ENCODE peak calls at places on chromosomes 11 and 22, in nine cellular contexts. One of them, this sample, is unnamed.

GRCh38 chr11:117946196-117946841 is 17.1 kb upstream of the TMPRSS13 start:
- DNase-seq in PC-3: no peak
- DNase-seq in MM.1S: no peak
- DNase-seq in GM23248: no peak
- DNase-seq in GM23338: no peak
- DNase-seq in neural progenitor cell: no peak
- DNase-seq in HCT116: no peak
- DNase-seq in hepatocyte: no peak
- DNase-seq in SK-N-SH: no peak
- DNase-seq in this sample: no peak

GRCh38 chr11:16572946-16573345 is 165.5 kb upstream of the C11orf58 start:
- DNase-seq in hepatocyte: no peak
- DNase-seq in MM.1S: no peak
- DNase-seq in HCT116: no peak
- DNase-seq in PC-3: no peak
- DNase-seq in GM23248: no peak
- DNase-seq in SK-N-SH: no peak
- DNase-seq in GM23338: no peak
- DNase-seq in neural progenitor cell: no peak
- DNase-seq in this sample: no peak

GRCh38 chr11:75369846-75370245 is 18.4 kb upstream of the ARRB1 start:
- DNase-seq in PC-3: peak
- DNase-seq in hepatocyte: no peak
- DNase-seq in GM23248: no peak
- DNase-seq in GM23338: no peak
- DNase-seq in SK-N-SH: no peak
- DNase-seq in MM.1S: no peak
- DNase-seq in HCT116: no peak
- DNase-seq in neural progenitor cell: no peak
- DNase-seq in this sample: no peak

GRCh38 chr11:37449146-37449545 is 851.1 kb upstream of the RAG2 start:
- DNase-seq in GM23338: peak
- DNase-seq in HCT116: no peak
- DNase-seq in neural progenitor cell: peak
- DNase-seq in PC-3: peak
- DNase-seq in SK-N-SH: peak
- DNase-seq in GM23248: peak
- DNase-seq in MM.1S: peak
- DNase-seq in hepatocyte: peak
- DNase-seq in this sample: no peak

GRCh38 chr22:30382340-30382739 is 4.9 kb downstream of the RNF215 start:
- DNase-seq in GM23338: no peak
- DNase-seq in GM23248: no peak
- DNase-seq in MM.1S: no peak
- DNase-seq in hepatocyte: no peak
- DNase-seq in PC-3: no peak
- DNase-seq in SK-N-SH: no peak
- DNase-seq in neural progenitor cell: no peak
- DNase-seq in HCT116: no peak
- DNase-seq in this sample: no peak

GRCh38 chr11:47051217-47051616 is 114.7 kb downstream of the CSTPP1 start:
- DNase-seq in neural progenitor cell: no peak
- DNase-seq in GM23248: peak
- DNase-seq in HCT116: no peak
- DNase-seq in GM23338: no peak
- DNase-seq in hepatocyte: no peak
- DNase-seq in SK-N-SH: no peak
- DNase-seq in PC-3: no peak
- DNase-seq in MM.1S: no peak
- DNase-seq in this sample: no peak

GRCh38 chr11:34357646-34358257 is at the start of gene ABTB2:
- DNase-seq in HCT116: peak
- DNase-seq in GM23338: peak
- DNase-seq in MM.1S: peak
- DNase-seq in SK-N-SH: peak
- DNase-seq in hepatocyte: peak
- DNase-seq in neural progenitor cell: peak
- DNase-seq in PC-3: peak
- DNase-seq in GM23248: peak
- DNase-seq in this sample: peak

GRCh38 chr22:27331526-27332281 is 469.9 kb downstream of the MN1 start:
- DNase-seq in PC-3: peak
- DNase-seq in HCT116: no peak
- DNase-seq in neural progenitor cell: peak
- DNase-seq in hepatocyte: peak
- DNase-seq in GM23338: peak
- DNase-seq in SK-N-SH: peak
- DNase-seq in MM.1S: no peak
- DNase-seq in GM23248: peak
- DNase-seq in this sample: no peak

GRCh38 chr22:36465232-36466021 is 16.0 kb downstream of the TXN2 start:
- DNase-seq in MM.1S: no peak
- DNase-seq in GM23338: no peak
- DNase-seq in PC-3: peak
- DNase-seq in neural progenitor cell: no peak
- DNase-seq in HCT116: peak
- DNase-seq in SK-N-SH: no peak
- DNase-seq in hepatocyte: peak
- DNase-seq in GM23248: peak
- DNase-seq in this sample: no peak

GRCh38 chr11:18765554-18765953 is 26.0 kb downstream of the PTPN5 start:
- DNase-seq in HCT116: no peak
- DNase-seq in hepatocyte: no peak
- DNase-seq in GM23338: no peak
- DNase-seq in SK-N-SH: no peak
- DNase-seq in GM23248: peak
- DNase-seq in neural progenitor cell: no peak
- DNase-seq in MM.1S: no peak
- DNase-seq in PC-3: no peak
- DNase-seq in this sample: no peak
- H3K4me2 ChIP-seq in HCT116: no peak
- H3K4me2 ChIP-seq in hepatocyte: no peak
- H3K4me2 ChIP-seq in GM23338: no peak
- H3K4me2 ChIP-seq in SK-N-SH: no peak
- H3K4me2 ChIP-seq in GM23248: no peak
- H3K4me2 ChIP-seq in neural progenitor cell: no peak
- H3K4me2 ChIP-seq in MM.1S: no peak
- H3K4me2 ChIP-seq in PC-3: no peak
- H3K4me2 ChIP-seq in this sample: no peak

GRCh38 chr11:107018902-107019493 is 722 bp upstream of the GUCY1A2 start:
- DNase-seq in SK-N-SH: peak
- DNase-seq in neural progenitor cell: peak
- DNase-seq in GM23248: peak
- DNase-seq in GM23338: peak
- DNase-seq in HCT116: no peak
- DNase-seq in PC-3: peak
- DNase-seq in MM.1S: no peak
- DNase-seq in hepatocyte: peak
- DNase-seq in this sample: no peak

GRCh38 chr11:107017104-107017432 is 1.2 kb downstream of the GUCY1A2 start:
- DNase-seq in MM.1S: no peak
- DNase-seq in SK-N-SH: no peak
- DNase-seq in HCT116: no peak
- DNase-seq in PC-3: no peak
- DNase-seq in GM23338: peak
- DNase-seq in GM23248: no peak
- DNase-seq in hepatocyte: no peak
- DNase-seq in neural progenitor cell: no peak
- DNase-seq in this sample: no peak

GRCh38 chr11:107018274-107018901 is at the start of gene GUCY1A2:
- DNase-seq in GM23338: peak
- DNase-seq in HCT116: no peak
- DNase-seq in GM23248: peak
- DNase-seq in neural progenitor cell: peak
- DNase-seq in MM.1S: peak
- DNase-seq in SK-N-SH: peak
- DNase-seq in PC-3: no peak
- DNase-seq in hepatocyte: peak
- DNase-seq in this sample: no peak

GRCh38 chr11:107014871-107015270 is 3.4 kb downstream of the GUCY1A2 start:
- DNase-seq in SK-N-SH: no peak
- DNase-seq in MM.1S: no peak
- DNase-seq in PC-3: peak
- DNase-seq in HCT116: no peak
- DNase-seq in neural progenitor cell: no peak
- DNase-seq in hepatocyte: no peak
- DNase-seq in GM23248: peak
- DNase-seq in GM23338: no peak
- DNase-seq in this sample: no peak

GRCh38 chr11:107017433-107018227 is 646 bp downstream of the GUCY1A2 start:
- DNase-seq in neural progenitor cell: peak
- DNase-seq in SK-N-SH: peak
- DNase-seq in HCT116: no peak
- DNase-seq in MM.1S: peak
- DNase-seq in GM23338: peak
- DNase-seq in GM23248: peak
- DNase-seq in PC-3: peak
- DNase-seq in hepatocyte: peak
- DNase-seq in this sample: no peak
- TF ChIP-seq EZH2phosphoT487 in neural progenitor cell: peak
- TF ChIP-seq EZH2phosphoT487 in SK-N-SH: no peak
- TF ChIP-seq EZH2phosphoT487 in HCT116: no peak
- TF ChIP-seq EZH2phosphoT487 in MM.1S: no peak
- TF ChIP-seq EZH2phosphoT487 in GM23338: no peak
- TF ChIP-seq EZH2phosphoT487 in GM23248: no peak
- TF ChIP-seq EZH2phosphoT487 in PC-3: peak
- TF ChIP-seq EZH2phosphoT487 in hepatocyte: no peak
- TF ChIP-seq EZH2phosphoT487 in this sample: no peak

DNA sequence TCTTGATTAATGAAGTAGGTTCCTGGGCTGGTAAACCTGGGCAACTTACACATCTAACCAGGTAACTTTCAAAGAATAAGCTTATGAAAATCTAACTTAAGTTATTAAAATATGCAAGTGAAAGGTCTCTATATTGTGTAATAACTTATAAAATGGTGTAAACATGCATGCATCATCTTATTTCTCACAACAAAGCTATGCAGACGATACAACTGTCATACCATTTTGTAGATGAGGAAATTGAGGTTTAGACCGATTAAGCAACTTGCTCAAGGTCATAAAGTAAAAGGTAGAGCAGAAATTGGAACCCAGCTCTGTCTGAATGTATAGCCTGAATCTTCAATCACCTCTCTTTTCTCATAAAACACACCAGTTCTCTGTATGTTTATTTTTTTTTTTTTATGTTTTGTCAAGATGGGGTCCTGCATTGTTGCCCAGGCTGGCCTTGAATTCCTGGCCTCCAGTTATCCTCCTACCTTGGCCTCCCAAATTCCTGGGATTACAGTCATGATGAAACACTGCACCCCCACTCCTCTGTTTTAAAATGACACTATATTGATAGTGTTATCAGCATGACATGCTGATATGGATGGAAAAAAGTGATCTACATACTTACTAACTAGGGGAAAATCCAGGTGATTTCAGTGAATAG is 109.6 kb downstream of the SGSM3 start:
- DNase-seq in SK-N-SH: no peak
- DNase-seq in MM.1S: no peak
- DNase-seq in PC-3: peak
- DNase-seq in HCT116: no peak
- DNase-seq in hepatocyte: no peak
- DNase-seq in GM23338: no peak
- DNase-seq in GM23248: peak
- DNase-seq in neural progenitor cell: no peak
- DNase-seq in this sample: no peak
- H3K27ac ChIP-seq in SK-N-SH: no peak
- H3K27ac ChIP-seq in MM.1S: no peak
- H3K27ac ChIP-seq in PC-3: no peak
- H3K27ac ChIP-seq in HCT116: no peak
- H3K27ac ChIP-seq in hepatocyte: no peak
- H3K27ac ChIP-seq in GM23338: no peak
- H3K27ac ChIP-seq in GM23248: peak
- H3K27ac ChIP-seq in neural progenitor cell: no peak
- H3K27ac ChIP-seq in this sample: no peak

GRCh38 chr11:2143652-2144548 is 4.7 kb upstream of the IGF2 start:
- DNase-seq in PC-3: peak
- DNase-seq in neural progenitor cell: peak
- DNase-seq in MM.1S: no peak
- DNase-seq in hepatocyte: peak
- DNase-seq in GM23248: no peak
- DNase-seq in GM23338: peak
- DNase-seq in SK-N-SH: no peak
- DNase-seq in HCT116: no peak
- DNase-seq in this sample: no peak

GRCh38 chr11:2146051-2146450 is 6.9 kb upstream of the IGF2 start:
- DNase-seq in MM.1S: no peak
- DNase-seq in HCT116: no peak
- DNase-seq in hepatocyte: no peak
- DNase-seq in GM23338: no peak
- DNase-seq in GM23248: no peak
- DNase-seq in PC-3: no peak
- DNase-seq in neural progenitor cell: no peak
- DNase-seq in SK-N-SH: no peak
- DNase-seq in this sample: no peak

GRCh38 chr11:2142300-2142759 is 3.1 kb upstream of the IGF2 start:
- DNase-seq in SK-N-SH: no peak
- DNase-seq in PC-3: peak
- DNase-seq in GM23248: peak
- DNase-seq in HCT116: no peak
- DNase-seq in neural progenitor cell: no peak
- DNase-seq in GM23338: no peak
- DNase-seq in hepatocyte: no peak
- DNase-seq in MM.1S: no peak
- DNase-seq in this sample: no peak

GRCh38 chr11:2142762-2143202 is 3.6 kb upstream of the IGF2 start:
- DNase-seq in GM23338: no peak
- DNase-seq in SK-N-SH: no peak
- DNase-seq in neural progenitor cell: no peak
- DNase-seq in hepatocyte: no peak
- DNase-seq in MM.1S: no peak
- DNase-seq in HCT116: no peak
- DNase-seq in GM23248: peak
- DNase-seq in PC-3: peak
- DNase-seq in this sample: no peak

DNA sequence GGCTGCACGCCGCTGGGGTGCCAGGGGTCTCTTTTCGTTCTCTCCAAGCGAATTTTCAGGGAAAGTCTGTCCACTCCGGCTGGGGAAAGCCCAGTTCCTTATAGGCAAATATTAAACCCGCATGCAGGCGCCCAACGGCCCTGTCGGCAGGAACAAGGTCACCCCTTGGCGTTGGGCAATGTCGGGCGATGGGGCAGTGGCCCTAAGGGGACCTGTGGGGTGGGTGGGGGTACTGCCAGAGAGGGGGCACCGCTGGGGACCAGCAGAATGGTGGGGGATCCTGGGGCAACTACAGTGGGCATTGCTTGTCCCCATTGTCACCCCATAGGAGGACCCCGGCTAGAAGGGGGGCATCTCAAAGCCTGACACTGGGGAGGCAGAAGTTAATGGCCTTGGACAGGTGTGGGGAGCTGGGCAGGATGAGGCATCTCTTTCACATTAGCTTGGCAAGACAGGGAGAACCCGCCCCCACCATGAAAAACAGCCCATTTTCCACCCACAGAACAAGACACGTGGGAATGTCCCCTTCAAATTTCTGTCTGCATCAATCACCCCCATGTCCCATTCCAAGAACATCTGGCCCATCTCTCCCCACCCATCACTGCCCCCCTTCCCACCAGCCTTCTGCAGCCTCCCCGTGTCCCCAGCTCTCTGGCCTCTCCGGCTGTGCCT is 5.5 kb upstream of the IGF2 start:
- DNase-seq in GM23248: no peak
- DNase-seq in HCT116: no peak
- DNase-seq in GM23338: no peak
- DNase-seq in PC-3: no peak
- DNase-seq in hepatocyte: no peak
- DNase-seq in SK-N-SH: no peak
- DNase-seq in MM.1S: no peak
- DNase-seq in neural progenitor cell: no peak
- DNase-seq in this sample: no peak
- H3K4me2 ChIP-seq in GM23248: no peak
- H3K4me2 ChIP-seq in HCT116: no peak
- H3K4me2 ChIP-seq in GM23338: peak
- H3K4me2 ChIP-seq in PC-3: peak
- H3K4me2 ChIP-seq in hepatocyte: peak
- H3K4me2 ChIP-seq in SK-N-SH: no peak
- H3K4me2 ChIP-seq in MM.1S: no peak
- H3K4me2 ChIP-seq in neural progenitor cell: no peak
- H3K4me2 ChIP-seq in this sample: no peak